ENCODE peak calls at places on chromosomes 1 and 21, in six cellular contexts. O, I, X, H, L and K are unnamed samples.

GRCh38 chr1:39046811-39047210 is 20.7 kb downstream of the NDUFS5 start:
- DNase-seq in O (no peak), I (peak; percentile 28), X (no peak), H (no peak), L (no peak), K (no peak)

GRCh38 chr1:203185061-203185461 is 1.4 kb downstream of the CHI3L1 start:
- DNase-seq in O (no peak), I (no peak), X (no peak), H (no peak), L (no peak), K (no peak)

GRCh38 chr1:241605146-241605805 is 34.9 kb downstream of the CHML start:
- DNase-seq in O (no peak), I (peak; percentile 73), X (peak; percentile 52), H (no peak), L (no peak), K (peak; percentile 38)

GRCh38 chr1:170660874-170661645 is 2.9 kb upstream of the PRRX1 start:
- DNase-seq in O (peak; percentile 33), I (peak; percentile 4), X (peak; percentile 42), H (no peak), L (no peak), K (no peak)

GRCh38 chr1:40664167-40664537 is 1.3 kb downstream of the RIMS3 start:
- DNase-seq in O (no peak), I (no peak), X (no peak), H (no peak), L (no peak), K (no peak)

GRCh38 chr1:198880818-198881597 is 242.2 kb downstream of the PTPRC start:
- DNase-seq in O (peak; percentile 97), I (peak; percentile 16), X (no peak), H (no peak), L (no peak), K (peak; percentile 48)

GRCh38 chr1:51877434-51878306 is 857 bp downstream of the NRDC start:
- DNase-seq in O (peak; percentile 42), I (peak; percentile 57), X (peak; percentile 38), H (no peak), L (no peak), K (no peak)

GRCh38 chr21:36706951-36707762 is 8.2 kb downstream of the SIM2 start:
- DNase-seq in O (peak; percentile 37), I (peak; percentile 76), X (peak; percentile 63), H (peak; percentile 64), L (no peak), K (no peak)

GRCh38 chr1:9792156-9793042 is 31.4 kb downstream of the CLSTN1 start:
- DNase-seq in O (peak; percentile 36), I (peak; percentile 83), X (peak; percentile 82), H (no peak), L (no peak), K (no peak)

GRCh38 chr1:204384636-204385354 is 25.1 kb upstream of the PLEKHA6 start:
- DNase-seq in O (peak; percentile 50), I (no peak), X (no peak), H (no peak), L (no peak), K (peak; percentile 2)

GRCh38 chr1:82927753-82928152 is 1071.2 kb downstream of the TTLL7 start:
- DNase-seq in O (no peak), I (peak; percentile 20), X (no peak), H (no peak), L (no peak), K (no peak)

GRCh38 chr1:116147972-116148371 is 36.8 kb downstream of the MAB21L3 start:
- DNase-seq in O (no peak), I (peak; percentile 97), X (no peak), H (no peak), L (no peak), K (no peak)

GRCh38 chr1:43453442-43454269 is at the start of gene HYI:
- DNase-seq in O (peak; percentile 86), I (peak; percentile 96), X (peak; percentile 87), H (peak; percentile 67), L (peak; percentile 60), K (peak; percentile 80)

GRCh38 chr21:39674794-39675193 is 62.1 kb downstream of the B3GALT5 start:
- DNase-seq in O (no peak), I (no peak), X (peak; percentile 25), H (no peak), L (no peak), K (no peak)

GRCh38 chr1:154463512-154463990 is 38.5 kb upstream of the TDRD10 start:
- DNase-seq in O (no peak), I (no peak), X (no peak), H (no peak), L (no peak), K (peak; percentile 6)

GRCh38 chr1:14429577-14429976 is 168.9 kb upstream of the KAZN start:
- DNase-seq in O (no peak), I (no peak), X (no peak), H (no peak), L (no peak), K (no peak)

GRCh38 chr1:60911980-60912692 is 170.2 kb upstream of the NFIA start:
- DNase-seq in O (no peak), I (no peak), X (peak; percentile 65), H (no peak), L (no peak), K (no peak)

GRCh38 chr1:234611799-234612351 is 1.9 kb upstream of the IRF2BP2 start:
- DNase-seq in O (no peak), I (no peak), X (peak; percentile 42), H (no peak), L (no peak), K (no peak)
- H3K18ac ChIP-seq in O (peak overlapping the region; percentile 98), I (peak overlapping the region; percentile 55), X (peak overlapping the region; percentile 71), H (peak overlapping the region; percentile 66), L (peak overlapping the region; percentile 80), K (peak overlapping the region; percentile 92)

GRCh38 chr1:30084909-30085571 is 638.3 kb downstream of the MATN1 start:
- DNase-seq in O (no peak), I (peak; percentile 15), X (no peak), H (no peak), L (no peak), K (no peak)
- H3K18ac ChIP-seq in O (peak overlapping the region; percentile 43), I (peak overlapping the region; percentile 6), X (no peak overlapping the region), H (peak overlapping the region; percentile 81), L (peak overlapping the region; percentile 87), K (no peak overlapping the region)

GRCh38 chr1:163170331-163170730 is 32.4 kb downstream of the RGS5 start:
- DNase-seq in O (peak; percentile 18), I (no peak), X (no peak), H (no peak), L (no peak), K (no peak)

GRCh38 chr1:163170975-163171676 is 31.6 kb downstream of the RGS5 start:
- DNase-seq in O (peak; percentile 47), I (no peak), X (no peak), H (no peak), L (no peak), K (no peak)

GRCh38 chr1:163172596-163172995 is 30.1 kb downstream of the RGS5 start:
- DNase-seq in O (no peak), I (no peak), X (no peak), H (no peak), L (no peak), K (no peak)

GRCh38 chr1:163173121-163173520 is 29.6 kb downstream of the RGS5 start:
- DNase-seq in O (no peak), I (no peak), X (no peak), H (no peak), L (no peak), K (no peak)

DNA sequence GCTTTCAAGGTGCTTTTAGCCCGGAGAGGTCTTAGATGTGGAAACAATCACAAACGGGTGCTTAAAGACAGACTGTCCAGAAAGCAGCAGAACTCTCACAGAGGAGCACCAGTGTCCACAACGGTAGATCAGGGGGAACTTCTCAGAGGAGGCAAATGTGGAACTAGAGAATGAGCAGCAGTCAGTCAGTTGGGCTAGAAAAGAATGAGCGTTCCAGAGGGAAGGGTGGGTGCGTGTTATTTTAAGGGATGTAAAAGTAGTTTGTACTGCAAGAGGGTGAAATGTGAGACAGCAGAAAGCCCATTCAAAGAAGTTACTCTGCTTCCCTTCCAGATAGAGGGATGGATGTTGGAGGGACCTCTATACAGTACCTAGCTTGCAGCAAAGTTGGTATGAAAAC is 30.9 kb downstream of the RGS5 start:
- DNase-seq in O (no peak), I (no peak), X (no peak), H (no peak), L (no peak), K (no peak)
- H3K18ac ChIP-seq in O (peak overlapping the region; percentile 26), I (no peak overlapping the region), X (no peak overlapping the region), H (no peak overlapping the region), L (no peak overlapping the region), K (no peak overlapping the region)

DNA sequence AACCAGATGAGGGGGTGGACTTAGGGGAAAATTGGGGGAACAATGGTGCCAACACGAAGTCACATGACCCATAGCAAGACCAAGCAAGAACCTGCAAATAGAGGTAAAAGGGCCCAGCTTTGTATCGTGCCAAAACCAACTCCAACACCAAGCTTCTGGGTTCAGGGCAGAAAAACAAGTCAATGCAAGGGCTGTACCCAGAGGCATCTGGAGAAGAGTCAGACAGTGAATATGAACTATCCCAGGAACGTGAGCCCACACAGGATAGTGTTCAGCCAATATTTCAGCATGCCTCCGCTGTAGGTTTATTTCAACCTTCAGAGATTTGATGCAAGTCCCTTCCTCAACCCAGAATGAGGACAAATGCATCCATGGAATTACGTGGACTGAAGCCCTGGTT is 15.0 kb upstream of the ZMYM6 start:
- DNase-seq in O (no peak), I (no peak), X (no peak), H (no peak), L (no peak), K (no peak)
- H3K18ac ChIP-seq in O (peak overlapping the region; percentile 29), I (no peak overlapping the region), X (no peak overlapping the region), H (no peak overlapping the region), L (no peak overlapping the region), K (no peak overlapping the region)

GRCh38 chr1:232579958-232580705 is 49.8 kb downstream of the SIPA1L2 start:
- DNase-seq in O (peak; percentile 37), I (peak; percentile 65), X (no peak), H (no peak), L (no peak), K (no peak)
- H3K18ac ChIP-seq in O (no peak overlapping the region), I (no peak overlapping the region), X (no peak overlapping the region), H (no peak overlapping the region), L (no peak overlapping the region), K (no peak overlapping the region)

GRCh38 chr1:18927654-18928272 is 25.4 kb upstream of the ALDH4A1 start:
- DNase-seq in O (peak; percentile 63), I (no peak), X (no peak), H (no peak), L (no peak), K (no peak)
- H3K18ac ChIP-seq in O (peak overlapping the region; percentile 36), I (no peak overlapping the region), X (no peak overlapping the region), H (no peak overlapping the region), L (no peak overlapping the region), K (no peak overlapping the region)

DNA sequence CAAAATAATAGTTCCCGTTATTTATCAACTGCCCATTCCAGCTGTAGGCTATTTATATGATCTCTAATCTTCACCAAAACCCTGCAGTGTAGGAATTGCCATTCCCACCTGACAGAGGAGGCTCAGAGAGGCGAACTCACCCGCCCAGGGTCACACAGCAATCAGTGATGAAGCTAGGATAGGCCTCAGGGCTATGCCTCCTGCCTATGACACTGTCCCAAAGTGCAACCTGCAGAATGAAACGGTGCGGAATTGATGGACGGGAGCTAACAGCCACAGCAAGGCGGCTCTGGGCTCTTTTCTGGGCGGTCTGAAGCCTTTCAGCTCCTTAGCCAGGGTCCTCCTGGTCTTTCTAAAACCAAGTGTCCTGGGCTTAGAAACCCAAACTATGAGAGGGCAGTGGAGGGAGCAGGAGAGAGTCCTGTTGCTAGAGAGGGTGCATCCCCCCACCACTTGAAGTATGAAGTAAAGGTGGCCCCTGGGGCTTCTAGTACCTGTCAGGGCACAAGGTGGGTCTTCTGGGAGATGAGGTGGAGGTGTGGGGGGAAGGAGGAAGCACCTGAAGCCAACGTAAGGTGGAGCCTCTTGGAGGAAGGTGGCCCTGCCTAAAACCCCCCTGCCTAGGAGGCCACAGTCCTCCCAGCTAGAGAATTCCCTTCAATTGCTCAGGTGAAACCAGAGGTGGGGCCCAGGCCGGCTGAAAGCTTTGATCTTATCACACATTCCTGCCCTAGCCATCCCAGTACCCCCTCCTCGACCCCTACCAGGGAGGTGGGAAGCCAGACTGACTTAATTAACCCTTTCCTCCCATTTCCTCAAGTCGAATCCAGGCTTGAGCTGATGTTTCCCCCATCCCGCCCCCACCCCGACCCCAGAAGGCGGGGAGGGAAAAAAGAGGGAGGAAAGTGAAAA is 14.8 kb downstream of the HSPG2 start:
- DNase-seq in O (no peak), I (peak; percentile 98), X (peak; percentile 90), H (no peak), L (peak; percentile 68), K (no peak)
- H3K18ac ChIP-seq in O (no peak overlapping the region), I (peak overlapping the region; percentile 33), X (no peak overlapping the region), H (no peak overlapping the region), L (peak overlapping the region; percentile 68), K (peak overlapping the region; percentile 20)